ENCODE peak calls at places on chromosomes 12 and 14, in seven cellular contexts. B is omental fat pad, E is colonic mucosa, Y is progenitor cell of endocrine pancreas, N is breast epithelium, O is HFF-Myc, W is foreskin fibroblast. P is an unnamed sample.

GRCh38 chr12:96710127-96710745 is 196.8 kb upstream of the NEDD1 start:
- DNase-seq in E (no peak), O (no peak), B (no peak), Y (no peak), N (no peak), W (no peak), P (no peak)

GRCh38 chr12:60205500-60205899 is 609.7 kb downstream of the SLC16A7 start:
- DNase-seq in O (peak; percentile 12), Y (no peak), B (no peak), N (no peak), E (no peak), W (peak; percentile 66), P (no peak)

GRCh38 chr12:17304503-17305347 is 698.8 kb upstream of the LMO3 start:
- DNase-seq in B (no peak), E (no peak), W (no peak), Y (no peak), N (no peak), O (no peak), P (no peak)

GRCh38 chr12:78645956-78646355 is 218.6 kb upstream of the SYT1 start:
- DNase-seq in B (no peak), W (peak; percentile 59), O (peak; percentile 37), Y (no peak), N (no peak), E (no peak), P (no peak)

GRCh38 chr14:71472281-71472960 is 459.8 kb upstream of the RGS6 start:
- DNase-seq in B (no peak), W (peak; percentile 27), N (no peak), Y (no peak), E (no peak), O (no peak), P (peak; percentile 55)

GRCh38 chr12:20442322-20442721 is 74.0 kb downstream of the PDE3A start:
- DNase-seq in E (no peak), Y (no peak), O (no peak), W (no peak), B (no peak), N (no peak), P (no peak)

GRCh38 chr12:68440068-68440581 is 108.0 kb upstream of the MDM1 start:
- DNase-seq in B (no peak), N (no peak), W (peak; percentile 80), Y (no peak), O (no peak), E (no peak), P (no peak)

GRCh38 chr12:102816816-102817434 is 100.1 kb downstream of the PAH start:
- DNase-seq in W (peak; percentile 34), B (no peak), E (no peak), N (no peak), Y (no peak), O (peak; percentile 14), P (peak; percentile 34)

GRCh38 chr12:3263939-3264699 is 186.9 kb downstream of the TSPAN9 start:
- DNase-seq in B (no peak), E (no peak), Y (no peak), N (no peak), W (no peak), O (no peak), P (no peak)

GRCh38 chr12:133130808-133131128 is 341 bp downstream of the ZNF10 start:
- DNase-seq in E (no peak), O (no peak), W (no peak), Y (peak; percentile 14), B (no peak), N (peak; percentile 56), P (peak; percentile 13)

GRCh38 chr14:22416193-22416592 is 172.8 kb downstream of the DAD1 start:
- DNase-seq in Y (no peak), B (no peak), W (no peak), N (no peak), O (no peak), E (no peak), P (no peak)

GRCh38 chr12:26845057-26845666 is 12.2 kb upstream of the ITPR2 start:
- DNase-seq in W (peak; percentile 72), E (peak; percentile 70), Y (peak; percentile 50), O (no peak), N (peak; percentile 64), B (peak; percentile 45), P (no peak)

GRCh38 chr12:49389092-49389703 is 21.9 kb downstream of the SPATS2 start:
- DNase-seq in N (no peak), W (no peak), B (no peak), Y (no peak), O (no peak), E (peak; percentile 22), P (no peak)

GRCh38 chr12:53219956-53220856 is 11.8 kb downstream of the RARG start:
- DNase-seq in Y (no peak), W (peak; percentile 94), E (peak; percentile 80), O (no peak), N (no peak), B (no peak), P (peak; percentile 94)

GRCh38 chr14:59897757-59898383 is 22.1 kb upstream of the LRRC9 start:
- DNase-seq in N (no peak), E (peak; percentile 26), O (no peak), B (no peak), Y (peak; percentile 18), W (peak; percentile 21), P (peak; percentile 22)

GRCh38 chr12:107310621-107311020 is 217.3 kb upstream of the CRY1 start:
- DNase-seq in W (no peak), E (no peak), N (no peak), B (no peak), O (no peak), Y (no peak), P (no peak)

GRCh38 chr12:55614764-55615163 is 21.9 kb upstream of the OR10P1 start:
- DNase-seq in E (no peak), W (no peak), Y (no peak), N (no peak), B (no peak), O (no peak), P (no peak)

GRCh38 chr12:55624056-55624455 is 12.6 kb upstream of the OR10P1 start:
- DNase-seq in E (no peak), O (no peak), N (no peak), B (no peak), W (peak; percentile 12), Y (no peak), P (peak; percentile 43)

DNA sequence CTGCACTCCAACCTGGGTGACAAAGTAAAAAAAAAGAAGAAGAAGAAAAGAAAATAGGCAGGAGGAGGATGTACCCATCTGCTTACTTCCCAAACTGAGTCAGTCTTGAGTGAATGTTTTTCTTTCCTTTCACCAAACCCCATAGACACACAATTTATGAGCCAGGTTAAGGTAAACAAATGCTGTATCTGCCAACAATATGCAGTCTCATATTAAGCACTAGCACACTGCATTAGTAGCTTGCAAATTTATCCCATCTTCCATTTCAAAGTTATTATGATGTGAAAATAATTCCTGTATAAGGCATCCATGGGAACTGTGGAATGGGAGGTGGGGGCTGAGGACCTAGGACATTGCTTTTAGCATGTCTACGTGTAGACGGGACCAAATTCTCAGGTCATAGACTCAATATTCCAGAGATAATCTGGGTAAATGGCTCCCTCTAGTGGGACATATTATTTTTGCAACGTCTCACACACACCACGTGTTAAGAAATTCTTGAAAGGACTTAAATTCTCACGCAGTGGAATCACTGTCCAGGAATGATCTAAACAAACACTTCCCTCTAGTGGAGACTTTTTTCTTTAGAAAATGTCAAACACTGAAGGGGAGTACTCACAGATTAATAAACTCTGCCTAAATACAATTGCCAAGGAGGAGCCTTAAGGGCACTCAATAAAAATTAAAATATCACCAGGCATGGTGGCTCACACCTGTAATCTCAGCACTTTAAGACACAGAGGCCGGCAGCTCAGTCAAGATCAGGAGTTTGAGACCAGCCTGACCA is 17.1 kb upstream of the OR10P1 start:
- DNase-seq in O (peak; percentile 94), Y (peak; percentile 49), W (peak; percentile 93), E (peak; percentile 72), B (no peak), N (no peak), P (peak; percentile 70)
- TF ChIP-seq CTCF in O (peak; percentile 66), Y (peak; percentile 92), W (peak; percentile 69), E (peak; percentile 62), B (peak; percentile 59), N (peak; percentile 87), P (peak; percentile 62)

DNA sequence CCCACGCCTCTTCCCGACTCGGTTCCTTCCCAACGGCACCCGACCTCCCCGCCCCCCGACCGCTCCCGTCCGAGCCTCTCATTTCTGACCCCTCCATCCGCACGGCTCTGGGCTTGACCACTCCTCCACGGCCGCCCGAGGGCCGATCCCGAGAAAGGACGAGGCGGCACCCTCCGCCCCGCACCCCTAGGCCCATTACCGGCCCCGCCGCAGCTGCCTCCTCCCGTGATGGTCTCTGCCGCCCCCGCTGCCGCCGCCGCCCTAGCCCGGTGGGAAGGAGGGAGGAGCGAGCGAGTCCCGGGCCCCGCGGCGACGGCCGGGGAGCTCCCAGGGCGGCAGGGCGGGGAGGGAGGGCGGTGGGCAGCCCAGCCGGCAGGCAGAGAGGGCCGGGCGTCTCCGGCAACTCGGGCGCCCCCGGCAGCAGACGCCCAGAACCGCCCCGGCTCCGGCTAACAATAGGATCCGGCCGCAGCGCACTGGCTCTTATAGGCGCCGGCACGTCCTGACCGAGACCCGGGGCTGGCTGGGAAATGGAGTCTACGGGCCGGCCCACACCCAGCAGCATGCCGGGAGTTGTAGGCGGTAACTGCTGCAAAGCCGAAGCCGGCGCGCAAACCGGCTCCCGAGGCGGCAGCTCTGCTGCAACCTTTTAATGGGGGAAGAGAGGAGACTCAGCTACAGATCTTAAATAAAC is at the start of gene CSRNP2:
- DNase-seq in Y (peak; percentile 98), E (peak; percentile 96), W (peak; percentile 98), B (peak; percentile 90), N (peak; percentile 96), O (peak; percentile 69), P (peak; percentile 97)
- TF ChIP-seq CTCF in Y (peak; percentile 23), E (no peak), W (no peak), B (no peak), N (no peak), O (no peak), P (no peak)

GRCh38 chr14:79855789-79856188 is 355.5 kb downstream of the DIO2 start:
- DNase-seq in E (no peak), Y (no peak), N (no peak), O (no peak), B (no peak), W (no peak), P (no peak)

GRCh38 chr14:79862045-79862444 is 349.3 kb downstream of the DIO2 start:
- DNase-seq in B (no peak), Y (no peak), E (no peak), N (no peak), W (no peak), O (no peak), P (no peak)

GRCh38 chr14:79856357-79856756 is 354.9 kb downstream of the DIO2 start:
- DNase-seq in B (no peak), Y (no peak), W (no peak), O (no peak), E (no peak), N (no peak), P (no peak)

DNA sequence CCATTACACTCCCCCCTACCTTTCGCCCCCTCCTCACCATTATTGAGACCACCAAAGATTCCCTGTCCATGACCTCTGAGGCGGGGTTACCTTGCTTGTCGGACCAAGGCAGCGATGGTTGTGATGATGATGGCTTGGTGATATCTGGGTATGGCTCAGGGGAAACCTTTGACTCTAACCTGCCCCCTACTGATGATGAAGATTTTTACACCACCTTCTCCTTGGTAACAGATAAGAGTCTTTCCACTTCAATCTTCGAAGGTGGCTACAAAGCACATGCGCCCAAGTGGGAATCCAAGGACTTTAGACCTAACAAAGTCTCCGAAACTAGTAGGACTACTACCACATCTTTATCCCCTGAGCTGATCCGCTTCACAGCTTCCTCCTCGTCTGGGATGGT is 350.2 kb downstream of the DIO2 start:
- DNase-seq in E (no peak), O (no peak), B (no peak), W (no peak), N (no peak), Y (no peak), P (no peak)
- TF ChIP-seq CTCF in E (no peak), O (no peak), B (no peak), W (no peak), N (no peak), Y (no peak), P (no peak)

GRCh38 chr12:113850309-113851056 is 115.6 kb downstream of the RBM19 start:
- DNase-seq in W (no peak), B (no peak), N (no peak), E (no peak), O (no peak), Y (no peak), P (no peak)
- TF ChIP-seq CTCF in W (no peak), B (no peak), N (no peak), E (no peak), O (no peak), Y (no peak), P (no peak)